ENCODE peak calls at places on chromosome 14, in six cellular contexts. One of them, this sample, is unnamed.

GRCh38 chr14:104196461-104197180 is 58.2 kb downstream of the KIF26A start:
- ATAC-seq in HepG2: no peak
- ATAC-seq in HCT116: no peak
- ATAC-seq in lung: no peak
- ATAC-seq in psoas muscle: no peak
- ATAC-seq in Right ventricle myocardium superior: no peak
- ATAC-seq in this sample: no peak

GRCh38 chr14:21240417-21240816 is 28.8 kb downstream of the HNRNPC start:
- ATAC-seq in HepG2: no peak
- ATAC-seq in HCT116: no peak
- ATAC-seq in lung: no peak
- ATAC-seq in psoas muscle: no peak
- ATAC-seq in Right ventricle myocardium superior: peak
- ATAC-seq in this sample: no peak

GRCh38 chr14:88386395-88386794 is 938 bp downstream of the SPATA7 start:
- ATAC-seq in HepG2: no peak
- ATAC-seq in HCT116: no peak
- ATAC-seq in lung: no peak
- ATAC-seq in psoas muscle: no peak
- ATAC-seq in Right ventricle myocardium superior: no peak
- ATAC-seq in this sample: no peak

GRCh38 chr14:96852823-96853422 is 55.7 kb downstream of the VRK1 start:
- ATAC-seq in HepG2: peak
- ATAC-seq in HCT116: peak
- ATAC-seq in lung: no peak
- ATAC-seq in psoas muscle: no peak
- ATAC-seq in Right ventricle myocardium superior: no peak
- ATAC-seq in this sample: peak

GRCh38 chr14:105042813-105043212 is 21.9 kb upstream of the CDCA4 start:
- ATAC-seq in HepG2: no peak
- ATAC-seq in HCT116: no peak
- ATAC-seq in lung: no peak
- ATAC-seq in psoas muscle: no peak
- ATAC-seq in Right ventricle myocardium superior: no peak
- ATAC-seq in this sample: no peak

GRCh38 chr14:23723911-23724310 is 87.7 kb downstream of the DHRS2 start:
- ATAC-seq in HepG2: no peak
- ATAC-seq in HCT116: no peak
- ATAC-seq in lung: no peak
- ATAC-seq in psoas muscle: no peak
- ATAC-seq in Right ventricle myocardium superior: no peak
- ATAC-seq in this sample: no peak

GRCh38 chr14:71523630-71524320 is 408.5 kb upstream of the RGS6 start:
- ATAC-seq in HepG2: no peak
- ATAC-seq in HCT116: no peak
- ATAC-seq in lung: no peak
- ATAC-seq in psoas muscle: no peak
- ATAC-seq in Right ventricle myocardium superior: no peak
- ATAC-seq in this sample: peak

GRCh38 chr14:31582286-31582691 is 21.1 kb downstream of the NUBPL start:
- ATAC-seq in HepG2: no peak
- ATAC-seq in HCT116: no peak
- ATAC-seq in lung: no peak
- ATAC-seq in psoas muscle: peak
- ATAC-seq in Right ventricle myocardium superior: peak
- ATAC-seq in this sample: no peak

This sample was measured in SK-N-SH treated with all-trans-retinoic acid at 6 μM for 48 hours.